ENCODE peak calls at places on chromosomes 12 and 14, in six cellular contexts. K is HuH-7, R is GM10248, W is dorsolateral prefrontal cortex, H is HS-5, B is fibroblast of lung. L is an unnamed sample.
A peak's percentile ranks its signal among the peaks of the same experiment; 100 is the strongest.

GRCh38 chr14:21043387-21044105 is 1.4 kb downstream of the RNASE7 start:
- DNase-seq in K (no peak), R (no peak), W (no peak), H (no peak), B (no peak), L (no peak)

GRCh38 chr12:90953956-90954421 is 987 bp downstream of the CCER1 start:
- DNase-seq in K (peak; percentile 24), R (no peak), W (no peak), H (no peak), B (no peak), L (no peak)

GRCh38 chr12:22477166-22477893 is 67.0 kb downstream of the C2CD5 start:
- DNase-seq in K (no peak), R (no peak), W (no peak), H (peak; percentile 85), B (peak; percentile 94), L (no peak)

GRCh38 chr14:52073251-52073650 is 4.4 kb upstream of the NID2 start:
- DNase-seq in K (no peak), R (no peak), W (no peak), H (no peak), B (no peak), L (no peak)

GRCh38 chr14:76514599-76514998 is 138.7 kb downstream of the ESRRB start:
- DNase-seq in K (peak; percentile 55), R (peak; percentile 43), W (no peak), H (no peak), B (peak; percentile 4), L (peak; percentile 7)

GRCh38 chr14:41377926-41378325 is 228.8 kb upstream of the LRFN5 start:
- DNase-seq in K (no peak), R (no peak), W (no peak), H (no peak), B (no peak), L (no peak)

GRCh38 chr12:120669055-120669828 is 17.7 kb upstream of the MLEC start:
- DNase-seq in K (no peak), R (no peak), W (no peak), H (no peak), B (peak; percentile 38), L (no peak)

GRCh38 chr12:3097186-3097804 is 20.1 kb downstream of the TSPAN9 start:
- DNase-seq in K (no peak), R (no peak), W (peak; percentile 49), H (no peak), B (peak; percentile 91), L (no peak)

GRCh38 chr12:106359620-106360399 is 2.3 kb downstream of the POLR3B start:
- DNase-seq in K (no peak), R (no peak), W (no peak), H (no peak), B (no peak), L (no peak)

GRCh38 chr12:132066345-132066685 is 77.8 kb downstream of the DDX51 start:
- DNase-seq in K (no peak), R (peak; percentile 61), W (no peak), H (no peak), B (no peak), L (no peak)

GRCh38 chr14:58356268-58356667 is 39.5 kb upstream of the TOMM20L start:
- DNase-seq in K (no peak), R (no peak), W (no peak), H (no peak), B (peak; percentile 9), L (no peak)

GRCh38 chr14:69886843-69887242 is 7.6 kb downstream of the SMOC1 start:
- DNase-seq in K (no peak), R (no peak), W (no peak), H (no peak), B (peak; percentile 73), L (no peak)

GRCh38 chr12:93441111-93441616 is 583 bp downstream of the UBE2N start:
- DNase-seq in K (no peak), R (peak; percentile 17), W (no peak), H (no peak), B (no peak), L (no peak)

GRCh38 chr12:103441437-103442186 is 54.2 kb downstream of the C12orf42 start:
- DNase-seq in K (no peak), R (peak; percentile 77), W (no peak), H (no peak), B (no peak), L (no peak)

GRCh38 chr14:72907327-72907826 is 13.5 kb upstream of the DPF3 start:
- DNase-seq in K (no peak), R (no peak), W (no peak), H (no peak), B (no peak), L (no peak)

GRCh38 chr14:104210548-104211195 is 72.3 kb downstream of the KIF26A start:
- DNase-seq in K (no peak), R (no peak), W (no peak), H (no peak), B (no peak), L (no peak)

GRCh38 chr14:58085877-58086276 is 66.1 kb downstream of the ARMH4 start:
- DNase-seq in K (no peak), R (no peak), W (no peak), H (no peak), B (no peak), L (no peak)

GRCh38 chr12:115351513-115352077 is 667.6 kb upstream of the TBX3 start:
- DNase-seq in K (no peak), R (no peak), W (no peak), H (peak; percentile 62), B (peak; percentile 82), L (no peak)

GRCh38 chr14:71021347-71022014 is 114.2 kb downstream of the PCNX1 start:
- DNase-seq in K (no peak), R (no peak), W (no peak), H (peak; percentile 61), B (peak; percentile 65), L (no peak)

GRCh38 chr14:94227029-94227428 is 52.9 kb downstream of the PPP4R4 start:
- DNase-seq in K (no peak), R (no peak), W (no peak), H (peak; percentile 79), B (no peak), L (no peak)

GRCh38 chr12:64824500-64825142 is at the start of gene TBC1D30:
- DNase-seq in K (peak; percentile 40), R (peak; percentile 45), W (peak; percentile 49), H (no peak), B (no peak), L (no peak)

GRCh38 chr12:95803817-95804216 is 13.3 kb upstream of the NTN4 start:
- DNase-seq in K (no peak), R (no peak), W (no peak), H (no peak), B (no peak), L (no peak)

GRCh38 chr12:121719926-121720414 is 7.4 kb downstream of the TMEM120B start:
- DNase-seq in K (no peak), R (no peak), W (no peak), H (peak; percentile 82), B (peak; percentile 65), L (no peak)

GRCh38 chr12:98417303-98417702 is 98.1 kb upstream of the TMPO start:
- DNase-seq in K (no peak), R (no peak), W (no peak), H (no peak), B (no peak), L (no peak)

GRCh38 chr12:53568428-53569173 is 57.6 kb downstream of the ATF7 start:
- DNase-seq in K (no peak), R (no peak), W (no peak), H (no peak), B (no peak), L (no peak)

GRCh38 chr14:105562713-105563346 is 36.4 kb downstream of the TMEM121 start:
- DNase-seq in K (no peak), R (no peak), W (no peak), H (no peak), B (no peak), L (no peak)

GRCh38 chr12:108565976-108566375 is 3.6 kb downstream of the ISCU start:
- DNase-seq in K (no peak), R (no peak), W (peak; percentile 46), H (peak; percentile 85), B (peak; percentile 72), L (no peak)

GRCh38 chr14:49553892-49554291 is 32.3 kb downstream of the RPS29 start:
- DNase-seq in K (no peak), R (no peak), W (no peak), H (no peak), B (no peak), L (peak; percentile 71)

GRCh38 chr14:68932219-68932618 is 46.9 kb downstream of the ACTN1 start:
- DNase-seq in K (no peak), R (no peak), W (no peak), H (no peak), B (peak; percentile 63), L (no peak)

GRCh38 chr12:9940370-9940769 is 8.2 kb upstream of the CLEC2A start:
- DNase-seq in K (no peak), R (peak; percentile 22), W (no peak), H (no peak), B (peak; percentile 17), L (no peak)

GRCh38 chr14:102020058-102020971 is 55.9 kb downstream of the DYNC1H1 start:
- DNase-seq in K (no peak), R (no peak), W (no peak), H (peak; percentile 90), B (peak; percentile 72), L (no peak)

GRCh38 chr12:51867796-51868428 is 19.4 kb upstream of the FIGNL2 start:
- DNase-seq in K (no peak), R (no peak), W (peak; percentile 12), H (no peak), B (no peak), L (no peak)

L was measured in NCI-H187 treated with DMSO at 0.1 percent for 48 hours.